ENCODE peak calls at places on chromosomes 11 and 22, in five cellular contexts. W is Karpas-422, I is left lung, K is endothelial cell of umbilical vein, P is suprapubic skin. C is an unnamed sample. For H3K36me3, the result is how much of the 10 kb centered on the place peaks cover.

GRCh38 chr22:23204541-23205157 is 24.3 kb downstream of the BCR start:
- DNase-seq in W (no peak), I (no peak), K (no peak), P (no peak), C (peak)

GRCh38 chr11:61068581-61068980 is 33.7 kb upstream of the CD5 start:
- DNase-seq in W (no peak), I (no peak), K (no peak), P (peak), C (no peak)

GRCh38 chr22:37499789-37500188 is 13.6 kb upstream of the MFNG start:
- DNase-seq in W (no peak), I (no peak), K (no peak), P (no peak), C (no peak)

GRCh38 chr11:92978226-92979111 is 9.0 kb downstream of the MTNR1B start:
- DNase-seq in W (no peak), I (no peak), K (no peak), P (no peak), C (peak)

GRCh38 chr11:70247710-70248072 is 22.8 kb upstream of the PPFIA1 start:
- DNase-seq in W (no peak), I (no peak), K (no peak), P (no peak), C (peak)

GRCh38 chr22:42282252-42282942 is 11.9 kb upstream of the TCF20 start:
- DNase-seq in W (no peak), I (peak), K (no peak), P (no peak), C (no peak)

GRCh38 chr22:37599161-37599560 is 9.5 kb upstream of the GGA1 start:
- DNase-seq in W (no peak), I (no peak), K (no peak), P (no peak), C (no peak)

GRCh38 chr22:39960791-39961746 is 872 bp downstream of the TMA7B start:
- DNase-seq in W (no peak), I (peak), K (no peak), P (no peak), C (peak)

GRCh38 chr11:70725272-70725671 is 326.9 kb downstream of the CTTN start:
- DNase-seq in W (no peak), I (no peak), K (no peak), P (no peak), C (no peak)

GRCh38 chr11:68651208-68651984 is 32.9 kb upstream of the GAL start:
- DNase-seq in W (no peak), I (no peak), K (no peak), P (no peak), C (no peak)

GRCh38 chr22:21762712-21763581 is 27.4 kb upstream of the YPEL1 start:
- DNase-seq in W (no peak), I (no peak), K (no peak), P (no peak), C (no peak)

GRCh38 chr11:57325735-57326048 is 940 bp upstream of the TNKS1BP1 start:
- DNase-seq in W (no peak), I (no peak), K (peak), P (no peak), C (no peak)

GRCh38 chr11:90698238-90698637 is 475.4 kb upstream of the CHORDC1 start:
- DNase-seq in W (no peak), I (no peak), K (no peak), P (no peak), C (no peak)

GRCh38 chr11:65432686-65433582 is 10.3 kb downstream of the NEAT1 start:
- DNase-seq in W (peak), I (no peak), K (peak), P (no peak), C (no peak)

GRCh38 chr11:93585758-93586157 is 42.6 kb upstream of the SMCO4 start:
- DNase-seq in W (no peak), I (peak), K (no peak), P (no peak), C (peak)

GRCh38 chr11:103733889-103734288 is 302.6 kb upstream of the DDI1 start:
- DNase-seq in W (no peak), I (no peak), K (no peak), P (no peak), C (no peak)

GRCh38 chr11:70176940-70177689 is 26.0 kb upstream of the FADD start:
- DNase-seq in W (peak), I (no peak), K (no peak), P (no peak), C (peak)

GRCh38 chr22:47161631-47162030 is 399.2 kb downstream of the TBC1D22A start:
- DNase-seq in W (peak), I (peak), K (no peak), P (peak), C (no peak)

GRCh38 chr11:116984186-116984585 is 114.0 kb downstream of the SIK3 start:
- DNase-seq in W (no peak), I (no peak), K (no peak), P (no peak), C (no peak)

GRCh38 chr11:134503596-134503995 is 91.6 kb upstream of the B3GAT1 start:
- DNase-seq in W (no peak), I (peak), K (no peak), P (no peak), C (no peak)

GRCh38 chr22:46054091-46054877 is 77.3 kb upstream of the WNT7B start:
- DNase-seq in W (peak), I (peak), K (peak), P (peak), C (peak)

GRCh38 chr11:64867748-64868462 is 10.5 kb downstream of the EHD1 start:
- DNase-seq in W (no peak), I (no peak), K (no peak), P (no peak), C (no peak)

GRCh38 chr11:64916040-64916847 is 765 bp downstream of the ATG2A start:
- DNase-seq in W (peak), I (peak), K (peak), P (no peak), C (peak)

GRCh38 chr11:78138694-78139421 is 568 bp downstream of the ALG8 start:
- DNase-seq in W (peak), I (no peak), K (no peak), P (no peak), C (peak)

GRCh38 chr11:113670149-113670829 is 35.8 kb downstream of the TMPRSS5 start:
- DNase-seq in W (no peak), I (no peak), K (no peak), P (no peak), C (no peak)

GRCh38 chr22:45671051-45671782 is 417 bp upstream of the ATXN10 start:
- DNase-seq in W (no peak), I (no peak), K (peak), P (no peak), C (no peak)

DNA sequence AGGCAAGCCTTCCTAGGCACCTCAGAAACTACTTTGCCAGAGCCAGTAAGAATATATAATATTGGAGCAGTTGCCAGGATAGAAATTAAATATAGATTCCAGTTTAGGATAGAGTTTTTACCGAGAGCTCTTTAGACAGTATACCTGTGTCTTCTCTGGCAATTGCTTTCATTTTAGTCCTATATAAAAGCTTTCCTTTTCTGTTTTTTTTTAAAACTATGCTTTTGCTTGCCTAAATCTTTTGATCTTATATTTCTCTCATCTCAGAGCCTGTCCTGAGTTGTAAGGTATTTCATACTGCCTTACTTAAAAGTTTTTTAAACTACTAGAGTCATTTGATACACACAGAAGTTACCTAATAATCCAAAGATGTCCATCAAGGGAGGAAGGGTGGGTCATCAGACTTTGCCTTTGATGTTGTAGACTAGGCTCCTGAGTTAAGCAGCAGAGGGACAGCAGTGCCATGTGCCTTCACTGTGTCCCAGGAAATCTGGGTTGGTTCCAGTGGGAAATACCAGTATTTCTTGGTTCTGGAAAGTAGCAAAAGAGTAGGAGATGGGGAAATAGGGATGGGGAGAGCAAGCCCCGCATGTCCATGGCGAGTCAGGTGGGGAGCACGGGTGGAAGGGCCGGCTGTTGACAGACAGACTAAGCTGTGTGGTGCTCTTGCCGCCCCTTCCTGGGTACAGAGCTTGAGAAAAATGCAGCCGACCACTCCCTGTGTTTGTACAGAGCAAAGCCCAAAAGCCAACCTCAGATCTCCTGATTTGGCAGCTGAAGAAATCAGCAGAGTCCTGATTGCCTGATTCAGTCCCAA is 11.2 kb downstream of the MCAM start:
- DNase-seq in W (no peak), I (no peak), K (no peak), P (no peak), C (no peak)
- H3K36me3 ChIP-seq in W (under half), I (under half), K (under half), P (under half), C (under half)

DNA sequence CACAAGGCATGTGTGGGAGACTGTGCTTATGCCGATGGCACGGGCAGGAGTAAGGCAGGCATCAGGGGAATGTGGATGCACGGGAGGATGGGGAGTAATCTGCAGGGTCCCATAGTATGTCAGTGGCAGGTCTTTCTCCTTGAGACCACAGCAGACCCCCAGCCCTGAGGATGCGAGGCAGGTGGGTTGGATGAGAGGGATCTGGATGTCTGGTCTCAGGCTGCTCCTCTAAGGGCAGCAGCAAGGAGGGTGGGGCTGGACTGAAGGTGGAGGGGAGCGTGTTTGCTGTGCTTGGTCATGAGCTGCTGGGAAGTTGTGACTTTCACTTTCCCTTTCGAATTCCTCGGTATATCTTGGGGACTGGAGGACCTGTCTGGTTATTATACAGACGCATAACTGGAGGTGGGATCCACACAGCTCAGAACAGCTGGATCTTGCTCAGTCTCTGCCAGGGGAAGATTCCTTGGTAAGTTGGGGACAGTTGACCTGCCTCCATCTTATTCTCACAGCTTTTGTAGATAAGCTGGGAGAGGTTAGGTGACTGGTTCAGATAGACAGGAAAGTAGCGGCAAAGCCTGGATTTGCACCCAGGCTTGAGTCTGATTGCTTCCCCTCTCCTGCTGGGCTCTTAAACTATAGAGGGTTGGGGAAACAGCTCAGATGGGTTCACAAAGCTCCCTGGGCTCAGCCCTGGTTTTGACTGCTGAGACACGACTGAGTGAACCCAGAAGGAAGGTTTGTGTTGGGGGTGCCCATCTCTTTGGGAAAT is at the start of gene APOL1:
- DNase-seq in W (no peak), I (no peak), K (peak), P (no peak), C (no peak)
- H3K4me3 ChIP-seq in W (peak), I (peak), K (peak), P (peak), C (no peak)

GRCh38 chr22:48713266-48714205 is 1114.1 kb downstream of the BRD1 start:
- DNase-seq in W (no peak), I (no peak), K (no peak), P (no peak), C (no peak)
- H3K36me3 ChIP-seq in W (under half), I (under half), K (under half), P (under half), C (under half)

DNA sequence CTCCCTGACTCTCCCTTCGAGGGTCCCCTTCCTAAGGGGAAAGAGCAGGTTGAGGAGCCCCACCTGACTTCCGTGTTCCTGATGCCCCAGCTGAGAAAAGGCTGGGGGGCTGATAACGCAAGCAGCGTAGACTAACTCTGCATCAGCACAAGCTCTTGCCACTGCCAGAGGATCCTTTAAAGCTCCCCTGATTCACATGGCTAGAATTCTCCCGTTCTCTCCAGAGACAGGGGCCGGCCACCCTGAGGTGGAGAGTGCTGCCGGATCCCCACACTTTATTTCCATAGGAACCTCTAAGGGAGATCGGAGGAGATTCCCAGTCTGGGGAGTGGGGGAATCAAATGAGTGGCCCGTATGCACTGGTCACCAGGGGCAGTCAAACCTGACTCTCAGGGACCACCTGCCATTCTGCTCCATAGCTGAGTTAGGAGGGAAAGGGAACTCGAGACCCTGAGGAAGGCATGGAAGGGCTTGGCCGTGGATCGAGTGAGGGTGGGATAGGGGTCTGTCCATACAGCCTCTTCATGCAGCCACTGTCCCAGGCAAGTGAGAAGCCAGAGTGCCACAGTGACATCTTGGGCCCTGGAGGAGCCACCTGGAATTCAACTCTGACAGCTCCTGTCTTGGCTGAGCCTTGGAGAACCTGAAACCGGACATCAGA is 1.4 kb upstream of the VSIG10L2 start:
- DNase-seq in W (no peak), I (no peak), K (no peak), P (no peak), C (no peak)
- H3K4me3 ChIP-seq in W (no peak), I (no peak), K (no peak), P (no peak), C (no peak)

GRCh38 chr11:991034-991433 is 45.5 kb downstream of the MUC6 start:
- DNase-seq in W (no peak), I (no peak), K (no peak), P (no peak), C (no peak)
- H3K36me3 ChIP-seq in W (under half), I (under half), K (under half), P (half or more), C (under half)

GRCh38 chr11:2151500-2152257 is 9.3 kb downstream of the INS start:
- DNase-seq in W (peak), I (peak), K (peak), P (peak), C (peak)
- H3K4me3 ChIP-seq in W (no peak), I (no peak), K (no peak), P (no peak), C (no peak)

DNA sequence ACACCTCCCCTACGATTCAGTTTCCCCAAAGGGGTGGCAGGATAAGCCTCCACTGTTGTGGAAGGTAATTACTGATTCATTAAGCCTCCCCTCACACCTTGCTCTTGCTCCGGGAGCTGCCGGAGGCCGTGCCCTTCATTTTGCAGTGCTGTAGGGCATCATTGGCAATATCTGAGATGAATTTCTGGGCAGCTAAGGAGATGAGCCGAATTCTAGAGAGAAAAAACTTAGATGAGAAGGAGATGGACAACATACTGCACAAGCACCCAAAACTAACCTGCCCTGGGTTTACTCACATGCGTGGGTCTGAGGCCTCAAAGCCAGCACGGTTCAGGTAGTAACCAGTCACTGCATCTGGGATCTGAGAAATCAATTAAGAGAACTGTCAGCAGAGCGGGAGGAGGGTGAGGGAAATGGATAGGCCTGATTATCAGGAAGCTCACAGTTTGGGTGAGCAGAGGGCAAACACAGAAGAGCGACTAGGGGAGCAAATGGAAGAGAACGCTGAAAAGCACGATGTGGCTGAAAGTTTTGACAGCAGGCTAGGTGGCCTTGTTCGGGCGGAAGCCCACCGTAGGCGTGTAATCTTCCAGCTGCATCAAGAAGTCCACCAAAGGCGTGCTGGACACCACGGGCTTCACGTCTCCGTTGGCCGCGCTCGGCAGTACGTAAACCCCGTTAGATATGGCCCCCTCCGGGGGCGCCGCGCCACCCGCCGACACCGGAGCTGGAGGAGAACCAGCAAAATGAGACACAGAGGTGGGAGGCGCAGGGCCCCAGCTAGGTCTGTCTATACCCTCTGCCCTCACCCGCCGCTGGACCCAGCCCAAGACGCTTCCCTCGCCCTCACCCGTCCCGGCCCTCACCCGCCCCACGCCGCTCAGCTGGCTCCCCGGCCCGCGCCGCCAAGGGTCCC is 666 bp downstream of the TAF10 start:
- DNase-seq in W (peak), I (peak), K (peak), P (no peak), C (peak)
- H3K36me3 ChIP-seq in W (under half), I (under half), K (under half), P (under half), C (half or more)

GRCh38 chr11:122202951-122203456 is 87.0 kb upstream of the BLID start:
- DNase-seq in W (peak), I (peak), K (no peak), P (peak), C (peak)
- H3K4me3 ChIP-seq in W (no peak), I (no peak), K (peak), P (peak), C (peak)

DNA sequence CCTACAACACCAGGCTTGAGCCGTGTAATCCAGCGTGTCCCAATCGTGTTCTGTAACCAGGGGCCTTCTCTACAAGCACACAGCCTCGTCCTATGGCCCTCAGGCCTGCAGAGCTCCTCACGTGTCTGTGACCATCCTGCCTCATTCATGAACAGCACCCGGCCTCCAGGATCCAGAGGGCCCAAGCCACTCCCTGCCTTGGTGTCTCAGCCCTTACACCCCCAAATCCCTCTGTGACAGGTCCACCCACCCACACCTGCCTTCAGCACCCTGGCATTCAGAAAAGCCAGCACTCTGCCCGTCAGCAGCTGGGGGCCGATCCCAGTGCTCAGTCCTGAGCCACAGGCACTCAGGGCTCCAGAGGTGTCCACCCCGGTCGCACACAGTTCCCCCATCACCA is 5.8 kb downstream of the TSSK2 start:
- DNase-seq in W (no peak), I (no peak), K (no peak), P (no peak), C (no peak)
- H3K36me3 ChIP-seq in W (under half), I (under half), K (under half), P (half or more), C (under half)

GRCh38 chr11:63612181-63612580 is 2.1 kb downstream of the PLAAT3 start:
- DNase-seq in W (no peak), I (no peak), K (no peak), P (no peak), C (no peak)

GRCh38 chr11:63609536-63609935 is 4.7 kb downstream of the PLAAT3 start:
- DNase-seq in W (no peak), I (no peak), K (no peak), P (peak), C (peak)

GRCh38 chr11:63611395-63611747 is 2.9 kb downstream of the PLAAT3 start:
- DNase-seq in W (no peak), I (no peak), K (peak), P (no peak), C (no peak)

GRCh38 chr11:63609971-63610580 is 4.2 kb downstream of the PLAAT3 start:
- DNase-seq in W (no peak), I (no peak), K (peak), P (peak), C (peak)

GRCh38 chr11:63610604-63611394 is 3.4 kb downstream of the PLAAT3 start:
- DNase-seq in W (no peak), I (no peak), K (no peak), P (peak), C (no peak)
- H3K4me3 ChIP-seq in W (no peak), I (no peak), K (no peak), P (no peak), C (no peak)

C was measured in MG63.